ENCODE peak calls at places on chromosomes 7 and 10, in ten cellular contexts. One of them, this sample, is unnamed.
A peak's percentile ranks its signal among the peaks of the same experiment; 100 is the strongest.

GRCh38 chr10:42809670-42810069 is 27.1 kb downstream of the BMS1 start:
- DNase-seq in WERI-Rb-1: no peak
- DNase-seq in sigmoid colon: no peak
- DNase-seq in brain microvascular endothelial cell: no peak
- DNase-seq in esophagus muscularis mucosa: no peak
- DNase-seq in iPS DF 6.9: no peak
- DNase-seq in pancreas: no peak
- DNase-seq in CD8-positive, alpha-beta memory T cell: no peak
- DNase-seq in right lobe of liver: no peak
- DNase-seq in lung: no peak
- DNase-seq in this sample: no peak

GRCh38 chr10:77856566-77856965 is 70.0 kb downstream of the DLG5 start:
- DNase-seq in right lobe of liver: no peak
- DNase-seq in pancreas: no peak
- DNase-seq in CD8-positive, alpha-beta memory T cell: no peak
- DNase-seq in lung: no peak
- DNase-seq in sigmoid colon: no peak
- DNase-seq in iPS DF 6.9: no peak
- DNase-seq in esophagus muscularis mucosa: no peak
- DNase-seq in WERI-Rb-1: no peak
- DNase-seq in brain microvascular endothelial cell: no peak
- DNase-seq in this sample: no peak

GRCh38 chr7:2478387-2478760 is 2.2 kb upstream of the GRIFIN start:
- DNase-seq in lung: peak; percentile 59
- DNase-seq in brain microvascular endothelial cell: no peak
- DNase-seq in esophagus muscularis mucosa: no peak
- DNase-seq in right lobe of liver: peak; percentile 72
- DNase-seq in iPS DF 6.9: no peak
- DNase-seq in pancreas: peak; percentile 74
- DNase-seq in WERI-Rb-1: no peak
- DNase-seq in sigmoid colon: peak; percentile 87
- DNase-seq in CD8-positive, alpha-beta memory T cell: no peak
- DNase-seq in this sample: peak; percentile 76

GRCh38 chr7:129751916-129752315 is 140.4 kb downstream of the NRF1 start:
- DNase-seq in right lobe of liver: no peak
- DNase-seq in pancreas: no peak
- DNase-seq in esophagus muscularis mucosa: no peak
- DNase-seq in CD8-positive, alpha-beta memory T cell: no peak
- DNase-seq in iPS DF 6.9: no peak
- DNase-seq in brain microvascular endothelial cell: no peak
- DNase-seq in sigmoid colon: no peak
- DNase-seq in WERI-Rb-1: no peak
- DNase-seq in lung: no peak
- DNase-seq in this sample: no peak

GRCh38 chr7:129792721-129793120 is 160.0 kb downstream of the UBE2H start:
- DNase-seq in sigmoid colon: no peak
- DNase-seq in pancreas: no peak
- DNase-seq in WERI-Rb-1: no peak
- DNase-seq in esophagus muscularis mucosa: no peak
- DNase-seq in CD8-positive, alpha-beta memory T cell: no peak
- DNase-seq in right lobe of liver: no peak
- DNase-seq in iPS DF 6.9: no peak
- DNase-seq in lung: no peak
- DNase-seq in brain microvascular endothelial cell: no peak
- DNase-seq in this sample: no peak

GRCh38 chr7:73879977-73880681 is 19.2 kb downstream of the TMEM270 start:
- DNase-seq in CD8-positive, alpha-beta memory T cell: no peak
- DNase-seq in sigmoid colon: no peak
- DNase-seq in pancreas: no peak
- DNase-seq in iPS DF 6.9: no peak
- DNase-seq in brain microvascular endothelial cell: no peak
- DNase-seq in esophagus muscularis mucosa: peak; percentile 95
- DNase-seq in lung: peak; percentile 42
- DNase-seq in WERI-Rb-1: no peak
- DNase-seq in right lobe of liver: peak; percentile 89
- DNase-seq in this sample: no peak

GRCh38 chr10:12484945-12485805 is 135.8 kb downstream of the CAMK1D start:
- DNase-seq in pancreas: peak; percentile 67
- DNase-seq in CD8-positive, alpha-beta memory T cell: no peak
- DNase-seq in right lobe of liver: no peak
- DNase-seq in esophagus muscularis mucosa: no peak
- DNase-seq in brain microvascular endothelial cell: peak; percentile 58
- DNase-seq in lung: no peak
- DNase-seq in iPS DF 6.9: no peak
- DNase-seq in WERI-Rb-1: peak; percentile 62
- DNase-seq in sigmoid colon: no peak
- DNase-seq in this sample: no peak

GRCh38 chr10:94423627-94424026 is 21.3 kb downstream of the TBC1D12 start:
- DNase-seq in CD8-positive, alpha-beta memory T cell: no peak
- DNase-seq in iPS DF 6.9: no peak
- DNase-seq in pancreas: no peak
- DNase-seq in brain microvascular endothelial cell: peak; percentile 72
- DNase-seq in sigmoid colon: no peak
- DNase-seq in right lobe of liver: no peak
- DNase-seq in WERI-Rb-1: no peak
- DNase-seq in lung: no peak
- DNase-seq in esophagus muscularis mucosa: no peak
- DNase-seq in this sample: no peak

GRCh38 chr7:6232534-6232933 is 39.9 kb downstream of the CYTH3 start:
- DNase-seq in esophagus muscularis mucosa: no peak
- DNase-seq in CD8-positive, alpha-beta memory T cell: no peak
- DNase-seq in WERI-Rb-1: no peak
- DNase-seq in brain microvascular endothelial cell: no peak
- DNase-seq in right lobe of liver: peak; percentile 51
- DNase-seq in iPS DF 6.9: no peak
- DNase-seq in pancreas: no peak
- DNase-seq in sigmoid colon: no peak
- DNase-seq in lung: peak; percentile 48
- DNase-seq in this sample: no peak

GRCh38 chr7:49852619-49853462 is 79.4 kb downstream of the VWC2 start:
- DNase-seq in WERI-Rb-1: peak; percentile 61
- DNase-seq in CD8-positive, alpha-beta memory T cell: no peak
- DNase-seq in lung: no peak
- DNase-seq in iPS DF 6.9: peak; percentile 71
- DNase-seq in sigmoid colon: no peak
- DNase-seq in right lobe of liver: no peak
- DNase-seq in esophagus muscularis mucosa: no peak
- DNase-seq in pancreas: no peak
- DNase-seq in brain microvascular endothelial cell: peak; percentile 50
- DNase-seq in this sample: peak; percentile 29

GRCh38 chr10:14949291-14949690 is 4.6 kb downstream of the DCLRE1C start:
- DNase-seq in brain microvascular endothelial cell: no peak
- DNase-seq in pancreas: no peak
- DNase-seq in iPS DF 6.9: no peak
- DNase-seq in right lobe of liver: no peak
- DNase-seq in CD8-positive, alpha-beta memory T cell: no peak
- DNase-seq in sigmoid colon: no peak
- DNase-seq in lung: no peak
- DNase-seq in WERI-Rb-1: no peak
- DNase-seq in esophagus muscularis mucosa: no peak
- DNase-seq in this sample: no peak

GRCh38 chr10:89279449-89279869 is 22.4 kb upstream of the IFIT2 start:
- DNase-seq in WERI-Rb-1: no peak
- DNase-seq in lung: no peak
- DNase-seq in sigmoid colon: no peak
- DNase-seq in CD8-positive, alpha-beta memory T cell: no peak
- DNase-seq in pancreas: no peak
- DNase-seq in brain microvascular endothelial cell: peak; percentile 68
- DNase-seq in esophagus muscularis mucosa: no peak
- DNase-seq in iPS DF 6.9: no peak
- DNase-seq in right lobe of liver: no peak
- DNase-seq in this sample: no peak

GRCh38 chr10:67818323-67818722 is 19.7 kb downstream of the DNAJC12 start:
- DNase-seq in sigmoid colon: no peak
- DNase-seq in lung: no peak
- DNase-seq in pancreas: no peak
- DNase-seq in iPS DF 6.9: no peak
- DNase-seq in right lobe of liver: no peak
- DNase-seq in brain microvascular endothelial cell: peak; percentile 78
- DNase-seq in WERI-Rb-1: no peak
- DNase-seq in CD8-positive, alpha-beta memory T cell: no peak
- DNase-seq in esophagus muscularis mucosa: no peak
- DNase-seq in this sample: no peak

GRCh38 chr10:80996615-80997193 is 459.0 kb downstream of the SH2D4B start:
- DNase-seq in sigmoid colon: no peak
- DNase-seq in pancreas: no peak
- DNase-seq in WERI-Rb-1: no peak
- DNase-seq in right lobe of liver: no peak
- DNase-seq in lung: no peak
- DNase-seq in iPS DF 6.9: no peak
- DNase-seq in esophagus muscularis mucosa: no peak
- DNase-seq in brain microvascular endothelial cell: no peak
- DNase-seq in CD8-positive, alpha-beta memory T cell: no peak
- DNase-seq in this sample: no peak

GRCh38 chr7:150367677-150368097 is 935 bp upstream of the REPIN1 start:
- DNase-seq in right lobe of liver: no peak
- DNase-seq in iPS DF 6.9: no peak
- DNase-seq in pancreas: no peak
- DNase-seq in lung: no peak
- DNase-seq in sigmoid colon: no peak
- DNase-seq in brain microvascular endothelial cell: no peak
- DNase-seq in CD8-positive, alpha-beta memory T cell: no peak
- DNase-seq in WERI-Rb-1: no peak
- DNase-seq in esophagus muscularis mucosa: no peak
- DNase-seq in this sample: no peak

GRCh38 chr10:11539191-11539868 is 72.1 kb downstream of the USP6NL start:
- DNase-seq in pancreas: no peak
- DNase-seq in esophagus muscularis mucosa: no peak
- DNase-seq in lung: no peak
- DNase-seq in CD8-positive, alpha-beta memory T cell: no peak
- DNase-seq in sigmoid colon: no peak
- DNase-seq in iPS DF 6.9: no peak
- DNase-seq in right lobe of liver: no peak
- DNase-seq in WERI-Rb-1: no peak
- DNase-seq in brain microvascular endothelial cell: no peak
- DNase-seq in this sample: no peak

GRCh38 chr7:42222119-42222518 is 14.9 kb downstream of the GLI3 start:
- DNase-seq in esophagus muscularis mucosa: no peak
- DNase-seq in sigmoid colon: no peak
- DNase-seq in pancreas: no peak
- DNase-seq in right lobe of liver: no peak
- DNase-seq in lung: no peak
- DNase-seq in iPS DF 6.9: no peak
- DNase-seq in CD8-positive, alpha-beta memory T cell: no peak
- DNase-seq in brain microvascular endothelial cell: no peak
- DNase-seq in WERI-Rb-1: no peak
- DNase-seq in this sample: no peak

GRCh38 chr10:26665080-26666048 is 32.1 kb upstream of the PDSS1 start:
- DNase-seq in brain microvascular endothelial cell: no peak
- DNase-seq in right lobe of liver: no peak
- DNase-seq in iPS DF 6.9: no peak
- DNase-seq in WERI-Rb-1: no peak
- DNase-seq in sigmoid colon: no peak
- DNase-seq in CD8-positive, alpha-beta memory T cell: no peak
- DNase-seq in lung: no peak
- DNase-seq in pancreas: no peak
- DNase-seq in esophagus muscularis mucosa: no peak
- DNase-seq in this sample: no peak
- H3K36me3 ChIP-seq in brain microvascular endothelial cell: no peaks in the 10 kb centered on the region
- H3K36me3 ChIP-seq in right lobe of liver: no peaks in the 10 kb centered on the region
- H3K36me3 ChIP-seq in iPS DF 6.9: no peaks in the 10 kb centered on the region
- H3K36me3 ChIP-seq in WERI-Rb-1: no peaks in the 10 kb centered on the region
- H3K36me3 ChIP-seq in sigmoid colon: no peaks in the 10 kb centered on the region
- H3K36me3 ChIP-seq in CD8-positive, alpha-beta memory T cell: no peaks in the 10 kb centered on the region
- H3K36me3 ChIP-seq in lung: no peaks in the 10 kb centered on the region
- H3K36me3 ChIP-seq in pancreas: no peaks in the 10 kb centered on the region
- H3K36me3 ChIP-seq in esophagus muscularis mucosa: no peaks in the 10 kb centered on the region
- H3K36me3 ChIP-seq in this sample: no peaks in the 10 kb centered on the region

DNA sequence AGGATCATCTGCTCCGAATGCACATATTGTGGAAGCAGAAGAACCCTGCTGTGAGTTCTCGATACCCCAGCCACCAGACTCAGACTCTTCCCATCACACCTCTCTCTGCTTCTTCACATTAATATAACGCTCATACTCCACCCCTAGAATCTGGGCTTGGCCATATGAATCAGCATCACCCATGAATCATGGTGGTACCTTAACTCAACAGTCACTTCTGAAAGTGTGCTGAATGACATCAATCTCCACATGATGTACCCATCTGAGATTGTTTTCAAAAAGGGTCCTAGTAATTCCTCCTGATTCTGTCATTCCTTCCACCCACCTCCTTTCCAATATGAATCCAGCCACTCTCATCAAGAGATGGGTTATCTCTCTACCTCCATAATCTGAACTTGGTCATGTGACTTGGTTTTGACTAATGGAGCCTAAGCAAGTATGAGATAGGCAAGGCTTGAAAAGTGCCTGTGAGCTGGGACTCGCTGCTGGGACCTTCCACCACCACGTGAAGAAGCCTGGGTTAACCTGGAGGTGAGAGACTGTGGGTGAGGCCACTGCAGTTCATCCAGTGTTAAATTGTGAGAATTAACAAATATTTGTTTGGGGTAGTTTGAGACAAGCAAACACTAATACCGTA is 15.4 kb downstream of the YWHAG start:
- DNase-seq in lung: no peak
- DNase-seq in brain microvascular endothelial cell: peak; percentile 42
- DNase-seq in sigmoid colon: peak; percentile 5
- DNase-seq in right lobe of liver: no peak
- DNase-seq in CD8-positive, alpha-beta memory T cell: no peak
- DNase-seq in esophagus muscularis mucosa: no peak
- DNase-seq in WERI-Rb-1: no peak
- DNase-seq in iPS DF 6.9: no peak
- DNase-seq in pancreas: no peak
- DNase-seq in this sample: no peak
- H3K27ac ChIP-seq in lung: no peak overlapping the region
- H3K27ac ChIP-seq in brain microvascular endothelial cell: peak overlapping the region; percentile 59
- H3K27ac ChIP-seq in sigmoid colon: no peak overlapping the region
- H3K27ac ChIP-seq in right lobe of liver: no peak overlapping the region
- H3K27ac ChIP-seq in CD8-positive, alpha-beta memory T cell: no peak overlapping the region
- H3K27ac ChIP-seq in esophagus muscularis mucosa: no peak overlapping the region
- H3K27ac ChIP-seq in WERI-Rb-1: no peak overlapping the region
- H3K27ac ChIP-seq in iPS DF 6.9: no peak overlapping the region
- H3K27ac ChIP-seq in pancreas: no peak overlapping the region
- H3K27ac ChIP-seq in this sample: no peak overlapping the region

DNA sequence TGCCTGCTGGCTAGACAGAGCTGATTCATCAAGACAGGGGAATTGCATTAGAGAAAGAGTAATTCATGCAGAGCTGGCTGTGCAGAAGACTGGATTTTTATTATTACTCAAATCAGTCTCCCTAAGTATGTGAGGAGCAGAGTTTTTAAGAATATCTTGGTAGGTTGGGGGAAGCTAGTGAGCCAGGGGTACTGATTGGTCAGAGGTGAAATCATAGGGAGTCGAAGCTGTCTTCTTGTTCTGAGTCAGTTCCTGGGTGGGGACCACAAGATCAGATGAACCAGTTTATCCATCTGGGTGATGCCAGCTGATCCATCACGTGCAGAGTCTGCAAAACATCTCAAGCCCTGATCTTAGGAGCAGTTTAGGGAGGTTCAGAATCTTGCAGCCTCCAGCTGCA is 39.8 kb downstream of the FOXI2 start:
- DNase-seq in esophagus muscularis mucosa: peak; percentile 79
- DNase-seq in iPS DF 6.9: no peak
- DNase-seq in CD8-positive, alpha-beta memory T cell: no peak
- DNase-seq in brain microvascular endothelial cell: no peak
- DNase-seq in lung: no peak
- DNase-seq in right lobe of liver: no peak
- DNase-seq in WERI-Rb-1: no peak
- DNase-seq in sigmoid colon: no peak
- DNase-seq in pancreas: no peak
- DNase-seq in this sample: no peak
- H3K36me3 ChIP-seq in esophagus muscularis mucosa: no peaks in the 10 kb centered on the region
- H3K36me3 ChIP-seq in iPS DF 6.9: no peaks in the 10 kb centered on the region
- H3K36me3 ChIP-seq in CD8-positive, alpha-beta memory T cell: no peaks in the 10 kb centered on the region
- H3K36me3 ChIP-seq in brain microvascular endothelial cell: no peaks in the 10 kb centered on the region
- H3K36me3 ChIP-seq in lung: no peaks in the 10 kb centered on the region
- H3K36me3 ChIP-seq in right lobe of liver: no peaks in the 10 kb centered on the region
- H3K36me3 ChIP-seq in WERI-Rb-1: no peaks in the 10 kb centered on the region
- H3K36me3 ChIP-seq in sigmoid colon: no peaks in the 10 kb centered on the region
- H3K36me3 ChIP-seq in pancreas: no peaks in the 10 kb centered on the region
- H3K36me3 ChIP-seq in this sample: no peaks in the 10 kb centered on the region

GRCh38 chr10:93421426-93421825 is 60.7 kb downstream of the MYOF start:
- DNase-seq in right lobe of liver: no peak
- DNase-seq in lung: no peak
- DNase-seq in sigmoid colon: no peak
- DNase-seq in WERI-Rb-1: no peak
- DNase-seq in iPS DF 6.9: no peak
- DNase-seq in esophagus muscularis mucosa: no peak
- DNase-seq in brain microvascular endothelial cell: no peak
- DNase-seq in pancreas: no peak
- DNase-seq in CD8-positive, alpha-beta memory T cell: no peak
- DNase-seq in this sample: no peak
- H3K27ac ChIP-seq in right lobe of liver: peak overlapping the region; percentile 28
- H3K27ac ChIP-seq in lung: peak overlapping the region; percentile 27
- H3K27ac ChIP-seq in sigmoid colon: peak overlapping the region; percentile 63
- H3K27ac ChIP-seq in WERI-Rb-1: no peak overlapping the region
- H3K27ac ChIP-seq in iPS DF 6.9: no peak overlapping the region
- H3K27ac ChIP-seq in esophagus muscularis mucosa: peak overlapping the region; percentile 78
- H3K27ac ChIP-seq in brain microvascular endothelial cell: no peak overlapping the region
- H3K27ac ChIP-seq in pancreas: no peak overlapping the region
- H3K27ac ChIP-seq in CD8-positive, alpha-beta memory T cell: no peak overlapping the region
- H3K27ac ChIP-seq in this sample: peak overlapping the region; percentile 20